ENCODE peak calls at places on chromosomes 12 and 14, in four cellular contexts. One of them, this sample, is unnamed.

GRCh38 chr14:98937712-98938505 is 334.1 kb downstream of the BCL11B start:
- DNase-seq in coronary artery: no peak
- DNase-seq in NT2/D1: no peak
- DNase-seq in lung microvascular endothelial cell: no peak
- DNase-seq in this sample: no peak

GRCh38 chr14:63840981-63841380 is 11.8 kb upstream of the SYNE2 start:
- DNase-seq in NT2/D1: peak
- DNase-seq in lung microvascular endothelial cell: no peak
- DNase-seq in coronary artery: no peak
- DNase-seq in this sample: no peak

GRCh38 chr14:102935756-102936155 is 13.3 kb downstream of the AMN start:
- DNase-seq in lung microvascular endothelial cell: no peak
- DNase-seq in NT2/D1: no peak
- DNase-seq in coronary artery: no peak
- DNase-seq in this sample: no peak

GRCh38 chr12:10849425-10849878 is at the start of gene PRR4:
- DNase-seq in NT2/D1: no peak
- DNase-seq in coronary artery: no peak
- DNase-seq in lung microvascular endothelial cell: no peak
- DNase-seq in this sample: no peak

GRCh38 chr14:106308839-106309389 is 782.5 kb downstream of the TMEM121 start:
- DNase-seq in coronary artery: no peak
- DNase-seq in lung microvascular endothelial cell: peak
- DNase-seq in NT2/D1: peak
- DNase-seq in this sample: no peak

GRCh38 chr12:15001733-15002471 is 29.1 kb downstream of the PDE6H start:
- DNase-seq in coronary artery: no peak
- DNase-seq in lung microvascular endothelial cell: no peak
- DNase-seq in NT2/D1: no peak
- DNase-seq in this sample: peak

GRCh38 chr12:48882325-48882687 is 16.6 kb upstream of the RND1 start:
- DNase-seq in coronary artery: no peak
- DNase-seq in NT2/D1: no peak
- DNase-seq in lung microvascular endothelial cell: peak
- DNase-seq in this sample: peak

GRCh38 chr12:107349839-107350238 is 256.5 kb upstream of the CRY1 start:
- DNase-seq in coronary artery: no peak
- DNase-seq in lung microvascular endothelial cell: no peak
- DNase-seq in NT2/D1: no peak
- DNase-seq in this sample: no peak

GRCh38 chr12:66647034-66647691 is 31.7 kb downstream of the GRIP1 start:
- DNase-seq in coronary artery: no peak
- DNase-seq in NT2/D1: no peak
- DNase-seq in lung microvascular endothelial cell: no peak
- DNase-seq in this sample: peak

GRCh38 chr14:100709252-100709955 is 17.3 kb upstream of the DLK1 start:
- DNase-seq in lung microvascular endothelial cell: peak
- DNase-seq in coronary artery: no peak
- DNase-seq in NT2/D1: no peak
- DNase-seq in this sample: peak

GRCh38 chr14:102866982-102867761 is 55.3 kb upstream of the AMN start:
- DNase-seq in coronary artery: no peak
- DNase-seq in lung microvascular endothelial cell: no peak
- DNase-seq in NT2/D1: no peak
- DNase-seq in this sample: no peak

GRCh38 chr14:100765991-100766390 is 39.3 kb downstream of the DLK1 start:
- DNase-seq in lung microvascular endothelial cell: no peak
- DNase-seq in NT2/D1: no peak
- DNase-seq in coronary artery: no peak
- DNase-seq in this sample: no peak

GRCh38 chr14:103848720-103849077 is 1.3 kb upstream of the PPP1R13B start:
- DNase-seq in NT2/D1: no peak
- DNase-seq in coronary artery: no peak
- DNase-seq in lung microvascular endothelial cell: no peak
- DNase-seq in this sample: no peak

GRCh38 chr12:69994593-69995222 is 169.7 kb downstream of the MYRFL start:
- DNase-seq in NT2/D1: no peak
- DNase-seq in coronary artery: no peak
- DNase-seq in lung microvascular endothelial cell: no peak
- DNase-seq in this sample: no peak

GRCh38 chr12:76312314-76312713 is 35.9 kb downstream of the BBS10 start:
- DNase-seq in coronary artery: no peak
- DNase-seq in NT2/D1: no peak
- DNase-seq in lung microvascular endothelial cell: no peak
- DNase-seq in this sample: no peak

GRCh38 chr14:99518441-99519346 is 37.5 kb downstream of the CCNK start:
- DNase-seq in NT2/D1: no peak
- DNase-seq in lung microvascular endothelial cell: peak
- DNase-seq in coronary artery: no peak
- DNase-seq in this sample: peak

GRCh38 chr12:22641353-22642053 is 16.5 kb downstream of the ETNK1 start:
- DNase-seq in coronary artery: no peak
- DNase-seq in NT2/D1: no peak
- DNase-seq in lung microvascular endothelial cell: no peak
- DNase-seq in this sample: no peak

GRCh38 chr14:59017285-59017965 is 171.0 kb upstream of the DAAM1 start:
- DNase-seq in lung microvascular endothelial cell: no peak
- DNase-seq in NT2/D1: no peak
- DNase-seq in coronary artery: no peak
- DNase-seq in this sample: no peak

GRCh38 chr14:56268653-56269052 is 150.4 kb downstream of the PELI2 start:
- DNase-seq in coronary artery: no peak
- DNase-seq in lung microvascular endothelial cell: no peak
- DNase-seq in NT2/D1: no peak
- DNase-seq in this sample: no peak

GRCh38 chr14:72291908-72292688 is 359.9 kb downstream of the RGS6 start:
- DNase-seq in lung microvascular endothelial cell: no peak
- DNase-seq in NT2/D1: peak
- DNase-seq in coronary artery: no peak
- DNase-seq in this sample: peak

GRCh38 chr12:130813436-130813835 is 25.6 kb downstream of the STX2 start:
- DNase-seq in NT2/D1: no peak
- DNase-seq in coronary artery: no peak
- DNase-seq in lung microvascular endothelial cell: no peak
- DNase-seq in this sample: no peak

GRCh38 chr14:105945891-105946290 is 419.5 kb downstream of the TMEM121 start:
- DNase-seq in coronary artery: no peak
- DNase-seq in lung microvascular endothelial cell: no peak
- DNase-seq in NT2/D1: no peak
- DNase-seq in this sample: no peak

GRCh38 chr12:5511644-5512584 is 80.0 kb downstream of the NTF3 start:
- DNase-seq in lung microvascular endothelial cell: peak
- DNase-seq in coronary artery: peak
- DNase-seq in NT2/D1: no peak
- DNase-seq in this sample: peak

GRCh38 chr12:11695321-11695720 is 45.8 kb downstream of the ETV6 start:
- DNase-seq in coronary artery: no peak
- DNase-seq in NT2/D1: no peak
- DNase-seq in lung microvascular endothelial cell: no peak
- DNase-seq in this sample: peak

GRCh38 chr14:49961270-49962222 is 68.7 kb downstream of the ARF6 start:
- DNase-seq in coronary artery: no peak
- DNase-seq in NT2/D1: no peak
- DNase-seq in lung microvascular endothelial cell: no peak
- DNase-seq in this sample: no peak

GRCh38 chr14:94769413-94770250 is at the start of gene GSC:
- DNase-seq in NT2/D1: no peak
- DNase-seq in lung microvascular endothelial cell: peak
- DNase-seq in coronary artery: no peak
- DNase-seq in this sample: no peak

GRCh38 chr14:85252011-85252410 is 277.9 kb upstream of the FLRT2 start:
- DNase-seq in coronary artery: no peak
- DNase-seq in NT2/D1: no peak
- DNase-seq in lung microvascular endothelial cell: peak
- DNase-seq in this sample: peak

GRCh38 chr12:23140710-23141109 is 515.7 kb downstream of the ETNK1 start:
- DNase-seq in coronary artery: no peak
- DNase-seq in NT2/D1: no peak
- DNase-seq in lung microvascular endothelial cell: no peak
- DNase-seq in this sample: no peak

GRCh38 chr14:72565200-72565599 is 328.7 kb downstream of the DPF3 start:
- DNase-seq in NT2/D1: no peak
- DNase-seq in coronary artery: no peak
- DNase-seq in lung microvascular endothelial cell: no peak
- DNase-seq in this sample: no peak

GRCh38 chr14:52910597-52910996 is 40.3 kb downstream of the FERMT2 start:
- DNase-seq in coronary artery: no peak
- DNase-seq in NT2/D1: no peak
- DNase-seq in lung microvascular endothelial cell: no peak
- DNase-seq in this sample: no peak

GRCh38 chr12:40313928-40314327 is 89.1 kb downstream of the LRRK2 start:
- DNase-seq in NT2/D1: no peak
- DNase-seq in coronary artery: no peak
- DNase-seq in lung microvascular endothelial cell: no peak
- DNase-seq in this sample: no peak

GRCh38 chr12:49956663-49957569 is 4.8 kb upstream of the AQP5 start:
- DNase-seq in lung microvascular endothelial cell: no peak
- DNase-seq in NT2/D1: no peak
- DNase-seq in coronary artery: no peak
- DNase-seq in this sample: no peak

GRCh38 chr12:103966736-103967135 is 1.1 kb downstream of the TDG start:
- DNase-seq in coronary artery: no peak
- DNase-seq in NT2/D1: no peak
- DNase-seq in lung microvascular endothelial cell: no peak
- DNase-seq in this sample: no peak

GRCh38 chr12:57010627-57011224 is 4.4 kb upstream of the ZBTB39 start:
- DNase-seq in lung microvascular endothelial cell: no peak
- DNase-seq in coronary artery: no peak
- DNase-seq in NT2/D1: no peak
- DNase-seq in this sample: no peak

GRCh38 chr14:62691613-62692489 is 353.4 kb downstream of the KCNH5 start:
- DNase-seq in NT2/D1: no peak
- DNase-seq in coronary artery: no peak
- DNase-seq in lung microvascular endothelial cell: peak
- DNase-seq in this sample: peak

This sample was measured in AG08396.